ENCODE peak calls at places on chromosomes 13 and 19, in six cellular contexts. K, P, U, S, J and O are unnamed samples.

GRCh38 chr13:36006347-36006746 is 124.8 kb downstream of the DCLK1 start:
- DNase-seq in S (no peak), P (no peak), J (no peak), K (no peak), U (no peak), O (no peak)

GRCh38 chr13:50613356-50613831 is 230.1 kb downstream of the DLEU7 start:
- DNase-seq in S (no peak), P (peak; percentile 86), U (no peak), K (no peak), J (no peak), O (no peak)

GRCh38 chr19:8355631-8356402 is 8.1 kb upstream of the ANGPTL4 start:
- DNase-seq in J (no peak), U (peak; percentile 97), P (peak; percentile 71), K (peak; percentile 91), S (peak; percentile 72), O (peak; percentile 83)

GRCh38 chr13:29664591-29664990 is 69.1 kb upstream of the SLC7A1 start:
- DNase-seq in P (no peak), S (no peak), K (no peak), J (no peak), U (no peak), O (peak; percentile 40)

GRCh38 chr19:789473-790052 is 7.7 kb upstream of the PTBP1 start:
- DNase-seq in K (no peak), J (no peak), S (peak; percentile 58), U (peak; percentile 69), P (no peak), O (peak; percentile 20)

GRCh38 chr19:38115264-38115802 is 108.7 kb downstream of the DPF1 start:
- DNase-seq in U (no peak), K (no peak), S (no peak), J (no peak), P (no peak), O (peak; percentile 48)

GRCh38 chr19:33392341-33393285 is 19.1 kb downstream of the CEBPG start:
- DNase-seq in S (peak; percentile 92), P (no peak), J (no peak), U (no peak), K (no peak), O (no peak)

GRCh38 chr19:3606174-3606689 is 443 bp downstream of the TBXA2R start:
- DNase-seq in K (no peak), S (no peak), P (peak; percentile 55), U (no peak), J (no peak), O (no peak)

GRCh38 chr19:1265611-1266115 is 3.5 kb upstream of the CIRBP start:
- DNase-seq in S (no peak), K (peak; percentile 67), U (peak; percentile 38), J (no peak), P (no peak), O (peak; percentile 79)

GRCh38 chr13:22828081-22828480 is 352.7 kb upstream of the SGCG start:
- DNase-seq in J (no peak), K (no peak), S (no peak), P (no peak), U (no peak), O (no peak)

GRCh38 chr19:41889896-41890295 is 6.9 kb downstream of the ARHGEF1 start:
- DNase-seq in J (no peak), K (no peak), U (no peak), P (no peak), S (no peak), O (no peak)

GRCh38 chr13:25608181-25608580 is 236.4 kb downstream of the ATP8A2 start:
- DNase-seq in S (no peak), J (no peak), K (no peak), P (no peak), U (no peak), O (no peak)

GRCh38 chr13:76297331-76297730 is 588.9 kb downstream of the KCTD12 start:
- DNase-seq in U (no peak), P (no peak), J (no peak), K (no peak), S (no peak), O (no peak)

GRCh38 chr13:34926513-34926912 is 15.6 kb upstream of the NBEA start:
- DNase-seq in S (no peak), P (no peak), U (peak; percentile 55), J (no peak), K (peak; percentile 25), O (peak; percentile 27)

GRCh38 chr13:40460116-40460515 is 206.3 kb downstream of the FOXO1 start:
- DNase-seq in K (no peak), U (no peak), P (no peak), S (no peak), J (no peak), O (no peak)

GRCh38 chr13:77779461-77780272 is 82.2 kb downstream of the SLAIN1 start:
- DNase-seq in U (peak; percentile 86), S (peak; percentile 26), K (peak; percentile 61), J (peak; percentile 24), P (peak; percentile 4), O (peak; percentile 92)

GRCh38 chr13:109785892-109786450 is 412 bp downstream of the IRS2 start:
- DNase-seq in P (peak; percentile 8), K (no peak), U (no peak), S (no peak), J (no peak), O (peak; percentile 64)

GRCh38 chr13:40390290-40391008 is 276.0 kb downstream of the FOXO1 start:
- DNase-seq in K (no peak), P (no peak), J (no peak), U (no peak), S (no peak), O (peak; percentile 59)

GRCh38 chr13:28533441-28534166 is 38.7 kb upstream of the FLT1 start:
- DNase-seq in U (no peak), J (no peak), S (no peak), K (no peak), P (no peak), O (no peak)

GRCh38 chr13:28531956-28532225 is 37.0 kb upstream of the FLT1 start:
- DNase-seq in S (no peak), K (no peak), P (no peak), J (no peak), U (no peak), O (no peak)

GRCh38 chr13:28532226-28533048 is 37.5 kb upstream of the FLT1 start:
- DNase-seq in U (peak; percentile 69), J (no peak), P (peak; percentile 84), K (no peak), S (no peak), O (no peak)

GRCh38 chr13:28534210-28534609 is 39.3 kb upstream of the FLT1 start:
- DNase-seq in U (no peak), P (no peak), S (no peak), K (no peak), J (no peak), O (no peak)

DNA sequence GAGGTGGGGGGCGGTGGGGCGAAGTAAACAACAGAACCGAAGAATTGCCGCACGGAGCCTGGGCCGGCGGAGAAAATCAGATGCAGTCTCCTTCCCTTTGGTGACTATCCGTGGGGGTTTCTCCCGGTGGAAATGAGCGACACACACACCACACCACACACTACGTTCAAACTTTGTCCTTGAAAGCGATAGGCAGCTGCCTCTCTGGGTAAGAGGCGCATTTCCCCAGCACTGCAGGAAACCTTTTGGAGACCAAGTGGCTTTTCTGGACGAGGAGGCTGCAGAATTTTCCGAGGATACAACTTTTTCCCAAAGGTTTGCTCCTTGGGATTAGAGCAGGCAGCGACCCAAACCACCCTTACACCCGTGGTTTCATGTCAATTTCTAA is 38.1 kb upstream of the FLT1 start:
- DNase-seq in U (no peak), P (no peak), K (no peak), J (no peak), S (no peak), O (no peak)
- H3K4me3 ChIP-seq in U (peak overlapping the region; percentile 17), P (peak overlapping the region; percentile 53), K (peak overlapping the region; percentile 42), J (peak overlapping the region; percentile 42), S (peak overlapping the region; percentile 26), O (no peak overlapping the region)

GRCh38 chr13:110888390-110888789 is 26.5 kb downstream of the ANKRD10 start:
- DNase-seq in P (no peak), K (no peak), J (no peak), U (no peak), S (no peak), O (no peak)
- TF ChIP-seq POLR2A in P (no peak), K (no peak), J (no peak), U (no peak), S (no peak), O (no peak)

DNA sequence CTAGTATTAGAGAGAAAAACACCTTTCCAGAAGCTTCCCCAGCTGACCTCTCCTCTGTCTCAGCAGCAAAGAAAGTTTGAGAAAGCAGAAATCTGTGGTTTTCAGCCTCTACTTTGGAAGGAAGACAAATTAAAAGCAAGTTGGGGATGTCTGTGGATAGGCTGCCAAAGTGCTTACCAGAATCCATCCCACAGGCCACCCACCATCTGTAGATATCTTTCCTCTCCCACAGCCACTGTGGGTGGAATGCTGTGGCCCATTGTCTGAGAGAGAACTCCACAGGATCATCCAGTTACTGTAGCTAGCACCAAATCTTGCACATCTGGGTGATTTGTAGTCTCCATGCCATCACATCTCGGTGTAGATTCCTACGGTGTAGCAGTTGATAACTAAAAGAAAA is 133.5 kb downstream of the DNAJC15 start:
- DNase-seq in P (no peak), S (no peak), K (no peak), U (no peak), J (no peak), O (no peak)
- TF ChIP-seq MYC in P (no peak), S (no peak), K (no peak), U (no peak), J (no peak), O (no peak)

GRCh38 chr13:44231786-44232516 is 141.7 kb upstream of the SERP2 start:
- DNase-seq in S (peak; percentile 46), K (peak; percentile 96), P (no peak), J (no peak), U (peak; percentile 71), O (peak; percentile 4)
- H3K4me3 ChIP-seq in S (no peak overlapping the region), K (no peak overlapping the region), P (no peak overlapping the region), J (no peak overlapping the region), U (no peak overlapping the region), O (no peak overlapping the region)